ENCODE peak calls at places on chromosome 10, in ten cellular contexts. S is IMR-90, K is kidney epithelial cell, B is AG04450, L is astrocyte of the spinal cord, X is RWPE1, G is AG10803, U is GM13977, M is ovary, J is D721Med. O is an unnamed sample.

GRCh38 chr10:113020425-113020753 is 70.3 kb downstream of the TCF7L2 start:
- DNase-seq in S (no peak), K (no peak), B (no peak), L (no peak), X (no peak), G (no peak), U (no peak), M (no peak), J (no peak), O (no peak)

GRCh38 chr10:119919271-119919670 is 26.7 kb downstream of the SEC23IP start:
- DNase-seq in S (peak; percentile 70), K (no peak), B (peak; percentile 11), L (peak; percentile 36), X (no peak), G (peak; percentile 8), U (no peak), M (no peak), J (no peak), O (no peak)

GRCh38 chr10:11846542-11846941 is 23.4 kb downstream of the PROSER2 start:
- DNase-seq in S (peak; percentile 9), K (no peak), B (no peak), L (no peak), X (no peak), G (peak; percentile 25), U (no peak), M (no peak), J (no peak), O (no peak)

GRCh38 chr10:30752481-30752881 is 122.9 kb upstream of the LYZL2 start:
- DNase-seq in S (no peak), K (no peak), B (no peak), L (no peak), X (no peak), G (no peak), U (no peak), M (no peak), J (no peak), O (no peak)

GRCh38 chr10:27564381-27564780 is 60.3 kb downstream of the RAB18 start:
- DNase-seq in S (no peak), K (no peak), B (no peak), L (no peak), X (no peak), G (no peak), U (no peak), M (no peak), J (no peak), O (peak; percentile 10)

GRCh38 chr10:109933984-109934565 is 10.8 kb upstream of the XPNPEP1 start:
- DNase-seq in S (peak; percentile 52), K (no peak), B (no peak), L (peak; percentile 8), X (no peak), G (peak; percentile 55), U (no peak), M (no peak), J (no peak), O (peak; percentile 54)

GRCh38 chr10:13346912-13347234 is 1.2 kb downstream of the SEPHS1 start:
- DNase-seq in S (no peak), K (no peak), B (no peak), L (no peak), X (no peak), G (no peak), U (peak; percentile 37), M (no peak), J (no peak), O (peak; percentile 25)

GRCh38 chr10:113613427-113613826 is 50.4 kb downstream of the NRAP start:
- DNase-seq in S (no peak), K (no peak), B (no peak), L (no peak), X (no peak), G (no peak), U (no peak), M (no peak), J (no peak), O (no peak)

GRCh38 chr10:74932648-74933047 is 106.2 kb downstream of the KAT6B start:
- DNase-seq in S (no peak), K (no peak), B (no peak), L (no peak), X (no peak), G (peak; percentile 44), U (no peak), M (peak; percentile 75), J (no peak), O (no peak)

GRCh38 chr10:92387289-92387940 is 96.4 kb downstream of the MARCHF5 start:
- DNase-seq in S (peak; percentile 75), K (peak; percentile 19), B (peak; percentile 16), L (peak; percentile 58), X (peak; percentile 69), G (peak; percentile 37), U (peak; percentile 52), M (no peak), J (no peak), O (peak; percentile 11)

GRCh38 chr10:75335191-75335590 is 66.4 kb downstream of the ZNF503 start:
- DNase-seq in S (no peak), K (no peak), B (no peak), L (no peak), X (no peak), G (peak; percentile 42), U (no peak), M (no peak), J (no peak), O (no peak)

GRCh38 chr10:131983780-131984179 is 2.1 kb upstream of the BNIP3 start:
- DNase-seq in S (peak; percentile 99), K (peak; percentile 44), B (peak; percentile 93), L (peak; percentile 92), X (peak; percentile 86), G (peak; percentile 82), U (no peak), M (no peak), J (no peak), O (no peak)

GRCh38 chr10:10855178-10855577 is 162.5 kb upstream of the CELF2 start:
- DNase-seq in S (no peak), K (no peak), B (no peak), L (no peak), X (no peak), G (no peak), U (no peak), M (no peak), J (no peak), O (no peak)

GRCh38 chr10:116861796-116862195 is 12.5 kb downstream of the ENO4 start:
- DNase-seq in S (no peak), K (no peak), B (no peak), L (no peak), X (no peak), G (no peak), U (no peak), M (no peak), J (no peak), O (no peak)

GRCh38 chr10:111131168-111131799 is 54.5 kb downstream of the ADRA2A start:
- DNase-seq in S (no peak), K (no peak), B (no peak), L (no peak), X (no peak), G (no peak), U (no peak), M (no peak), J (no peak), O (no peak)

GRCh38 chr10:108515821-108516220 is 1351.3 kb upstream of the SORCS1 start:
- DNase-seq in S (no peak), K (no peak), B (no peak), L (no peak), X (no peak), G (no peak), U (no peak), M (no peak), J (no peak), O (no peak)

GRCh38 chr10:86139066-86139657 is 227.4 kb downstream of the GRID1 start:
- DNase-seq in S (no peak), K (no peak), B (no peak), L (no peak), X (peak; percentile 32), G (no peak), U (no peak), M (no peak), J (no peak), O (peak; percentile 27)

GRCh38 chr10:76697923-76698322 is 939.7 kb downstream of the KCNMA1 start:
- DNase-seq in S (no peak), K (no peak), B (no peak), L (no peak), X (no peak), G (no peak), U (no peak), M (no peak), J (no peak), O (no peak)

GRCh38 chr10:99682752-99683151 is 23.4 kb downstream of the ENTPD7 start:
- DNase-seq in S (no peak), K (no peak), B (no peak), L (no peak), X (no peak), G (no peak), U (no peak), M (no peak), J (no peak), O (no peak)

GRCh38 chr10:66277481-66277880 is 648.4 kb upstream of the LRRTM3 start:
- DNase-seq in S (no peak), K (no peak), B (no peak), L (no peak), X (no peak), G (no peak), U (no peak), M (no peak), J (no peak), O (no peak)
- TF ChIP-seq CTCF in S (no peak), K (peak; percentile 21), B (peak; percentile 32), L (peak; percentile 16), X (no peak), G (no peak), U (no peak), M (no peak), J (peak; percentile 5), O (no peak)

GRCh38 chr10:84267503-84268126 is 22.8 kb downstream of the RGR start:
- DNase-seq in S (peak; percentile 67), K (no peak), B (no peak), L (peak; percentile 30), X (no peak), G (peak; percentile 48), U (peak; percentile 42), M (no peak), J (no peak), O (peak; percentile 93)
- TF ChIP-seq CTCF in S (peak; percentile 76), K (peak; percentile 71), B (peak; percentile 66), L (peak; percentile 78), X (no peak), G (peak; percentile 74), U (peak; percentile 77), M (no peak), J (peak; percentile 23), O (peak; percentile 75)

GRCh38 chr10:70479626-70480253 is 1.2 kb downstream of the PALD1 start:
- DNase-seq in S (no peak), K (peak; percentile 35), B (no peak), L (no peak), X (no peak), G (no peak), U (no peak), M (no peak), J (no peak), O (peak; percentile 15)
- TF ChIP-seq CTCF in S (no peak), K (no peak), B (no peak), L (no peak), X (no peak), G (no peak), U (no peak), M (no peak), J (no peak), O (no peak)

DNA sequence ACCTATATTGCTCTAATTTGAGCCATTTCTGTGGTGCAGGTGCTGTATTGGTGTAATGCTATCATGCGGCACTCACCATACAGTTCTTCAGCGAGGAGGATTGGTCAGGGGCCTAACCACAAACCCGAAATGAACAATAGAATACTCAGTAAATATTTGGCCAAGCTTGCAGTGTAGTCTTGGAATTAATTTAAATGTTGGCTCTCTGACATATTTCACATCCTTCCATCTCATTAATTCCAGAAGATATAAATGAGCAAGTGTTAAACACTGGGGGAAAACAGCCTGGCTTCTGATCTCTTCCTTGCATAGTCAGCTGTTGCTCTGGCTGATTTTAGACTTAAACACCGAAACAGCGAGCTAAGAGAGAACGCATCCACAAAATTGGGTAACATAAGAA is 663.1 kb upstream of the GHITM start:
- DNase-seq in S (no peak), K (no peak), B (no peak), L (no peak), X (no peak), G (no peak), U (no peak), M (no peak), J (no peak), O (no peak)
- TF ChIP-seq CTCF in S (no peak), K (no peak), B (no peak), L (no peak), X (no peak), G (no peak), U (no peak), M (no peak), J (no peak), O (no peak)

O was measured in activated CD8-positive, alpha-beta T cell treated with anti-CD3 and anti-CD28 coated beads for 36 hours.